ENCODE peak calls at places on chromosomes 12 and 14, in nine cellular contexts. W is HCT116, Y is osteoblast, S is lower leg skin, R is upper lobe of right lung, E is brain microvascular endothelial cell, C is stomach, X is AG09309, Q is prostate gland. P is an unnamed sample.
A peak's percentile ranks its signal among the peaks of the same experiment; 100 is the strongest.

GRCh38 chr12:52870361-52871290 is 21.8 kb upstream of the KRT78 start:
- DNase-seq in W (no peak), Y (peak; percentile 92), S (peak; percentile 95), R (peak; percentile 83), E (peak; percentile 34), C (peak; percentile 81), X (no peak), Q (peak; percentile 46), P (no peak)

GRCh38 chr12:14442221-14442881 is 76.9 kb downstream of the ATF7IP start:
- DNase-seq in W (no peak), Y (no peak), S (no peak), R (no peak), E (no peak), C (no peak), X (no peak), Q (no peak), P (no peak)

GRCh38 chr12:105281694-105282049 is 45.7 kb upstream of the APPL2 start:
- DNase-seq in W (no peak), Y (no peak), S (no peak), R (no peak), E (no peak), C (peak; percentile 36), X (no peak), Q (no peak), P (no peak)

GRCh38 chr12:76037130-76038105 is 5.8 kb upstream of the PHLDA1 start:
- DNase-seq in W (no peak), Y (peak; percentile 81), S (no peak), R (no peak), E (peak; percentile 64), C (no peak), X (no peak), Q (peak; percentile 42), P (peak; percentile 83)

GRCh38 chr14:25048170-25049126 is 1.5 kb downstream of the STXBP6 start:
- DNase-seq in W (no peak), Y (peak; percentile 94), S (peak; percentile 87), R (no peak), E (no peak), C (peak; percentile 34), X (peak; percentile 40), Q (peak; percentile 62), P (peak; percentile 70)

GRCh38 chr14:95431199-95432145 is 85.0 kb downstream of the SYNE3 start:
- DNase-seq in W (no peak), Y (peak; percentile 76), S (no peak), R (no peak), E (peak; percentile 27), C (no peak), X (no peak), Q (peak; percentile 26), P (no peak)

GRCh38 chr12:130144256-130144655 is 18.0 kb upstream of the FZD10 start:
- DNase-seq in W (no peak), Y (no peak), S (no peak), R (no peak), E (no peak), C (no peak), X (no peak), Q (no peak), P (no peak)

GRCh38 chr14:106507354-106507753 is 981.0 kb downstream of the TMEM121 start:
- DNase-seq in W (no peak), Y (no peak), S (no peak), R (no peak), E (no peak), C (no peak), X (no peak), Q (no peak), P (no peak)

GRCh38 chr12:19712041-19712440 is 272.7 kb downstream of the AEBP2 start:
- DNase-seq in W (peak; percentile 33), Y (peak; percentile 87), S (no peak), R (no peak), E (peak; percentile 86), C (no peak), X (peak; percentile 56), Q (no peak), P (peak; percentile 76)

GRCh38 chr12:74415633-74416032 is 122.0 kb upstream of the ATXN7L3B start:
- DNase-seq in W (peak; percentile 49), Y (no peak), S (no peak), R (no peak), E (peak; percentile 28), C (no peak), X (no peak), Q (no peak), P (no peak)

DNA sequence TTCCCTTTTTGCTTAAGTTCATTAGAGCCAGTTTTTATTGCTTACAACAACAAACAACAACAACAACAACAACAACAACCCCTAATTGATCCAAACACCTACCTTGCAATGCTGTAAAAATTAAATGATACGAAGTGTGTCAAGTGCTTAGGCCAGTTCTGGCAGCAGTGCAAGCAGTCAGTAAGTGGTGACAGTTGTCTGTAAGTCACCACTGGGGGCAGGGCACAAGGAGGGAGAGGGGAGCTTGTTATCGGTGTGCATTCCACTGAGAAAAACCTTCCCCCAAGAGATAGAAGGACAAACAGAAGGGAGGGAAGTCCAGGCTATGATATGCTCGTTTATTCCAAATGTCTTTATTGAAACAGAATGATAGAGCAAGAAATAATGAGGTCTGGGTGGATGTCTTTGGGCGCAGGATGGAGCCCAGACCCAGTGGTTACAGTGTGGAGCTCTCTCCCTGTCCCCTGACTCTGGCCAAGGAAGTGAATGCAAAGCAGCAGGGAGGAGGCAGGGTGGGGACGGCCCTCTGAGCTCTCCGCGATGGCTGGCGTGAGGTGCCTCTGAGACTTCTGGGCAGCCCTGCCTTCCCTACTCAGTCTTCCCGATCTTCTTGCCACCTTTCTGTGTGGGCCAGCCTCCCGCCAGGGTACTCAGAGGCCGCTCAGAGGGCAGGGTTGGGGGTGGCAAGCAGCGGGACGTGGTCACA is 6.5 kb downstream of the SLC22A17 start:
- DNase-seq in W (no peak), Y (peak; percentile 30), S (no peak), R (no peak), E (no peak), C (no peak), X (no peak), Q (no peak), P (no peak)
- TF ChIP-seq CTCF in W (no peak), Y (no peak), S (no peak), R (no peak), E (no peak), C (no peak), X (no peak), Q (no peak), P (peak; percentile 10)

DNA sequence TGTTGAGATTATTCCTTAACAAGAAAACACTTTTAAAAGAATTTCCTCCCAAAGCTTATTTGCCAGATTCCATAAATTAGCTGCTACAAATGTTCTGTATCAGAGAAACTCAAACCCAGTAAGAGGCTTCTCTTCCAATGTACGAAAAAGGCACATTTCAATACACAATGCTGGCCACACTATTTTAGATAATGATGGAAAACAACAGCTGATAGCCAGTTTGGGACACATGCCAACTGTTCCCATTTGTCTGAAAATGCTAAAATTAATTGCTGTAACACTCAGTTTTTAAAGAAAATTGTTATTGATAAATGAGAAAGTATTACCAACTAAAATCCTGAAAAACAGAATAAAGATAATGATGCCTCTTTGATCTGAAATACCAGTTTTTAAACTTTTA is 4.4 kb downstream of the CFL2 start:
- DNase-seq in W (no peak), Y (no peak), S (no peak), R (no peak), E (no peak), C (no peak), X (no peak), Q (no peak), P (no peak)
- H3K4me3 ChIP-seq in W (no peak overlapping the region), Y (no peak overlapping the region), S (no peak overlapping the region), R (no peak overlapping the region), E (no peak overlapping the region), C (no peak overlapping the region), X (no peak overlapping the region), Q (no peak overlapping the region), P (no peak overlapping the region)

GRCh38 chr12:41512531-41512930 is 324.4 kb downstream of the PDZRN4 start:
- DNase-seq in W (no peak), Y (no peak), S (no peak), R (no peak), E (no peak), C (no peak), X (no peak), Q (no peak), P (no peak)

GRCh38 chr12:41514050-41514449 is 325.9 kb downstream of the PDZRN4 start:
- DNase-seq in W (no peak), Y (no peak), S (no peak), R (no peak), E (no peak), C (no peak), X (no peak), Q (no peak), P (no peak)

GRCh38 chr12:41511247-41511646 is 323.1 kb downstream of the PDZRN4 start:
- DNase-seq in W (no peak), Y (no peak), S (no peak), R (no peak), E (no peak), C (no peak), X (no peak), Q (no peak), P (no peak)

GRCh38 chr12:41515953-41516352 is 327.8 kb downstream of the PDZRN4 start:
- DNase-seq in W (no peak), Y (no peak), S (no peak), R (no peak), E (no peak), C (no peak), X (no peak), Q (no peak), P (no peak)

GRCh38 chr12:41514907-41515306 is 326.8 kb downstream of the PDZRN4 start:
- DNase-seq in W (peak; percentile 2), Y (no peak), S (no peak), R (no peak), E (no peak), C (no peak), X (no peak), Q (no peak), P (no peak)
- TF ChIP-seq CTCF in W (peak; percentile 55), Y (peak; percentile 24), S (no peak), R (no peak), E (peak; percentile 61), C (no peak), X (no peak), Q (no peak), P (peak; percentile 27)

GRCh38 chr14:63045612-63046320 is 508 bp upstream of the KCNH5 start:
- DNase-seq in W (no peak), Y (peak; percentile 85), S (no peak), R (peak; percentile 65), E (peak; percentile 1), C (no peak), X (no peak), Q (no peak), P (peak; percentile 9)
- H3K4me3 ChIP-seq in W (no peak overlapping the region), Y (no peak overlapping the region), S (no peak overlapping the region), R (peak overlapping the region; percentile 11), E (peak overlapping the region; percentile 41), C (peak overlapping the region; percentile 28), X (no peak overlapping the region), Q (peak overlapping the region; percentile 19), P (peak overlapping the region; percentile 43)

GRCh38 chr14:74244115-74244514 is 4.9 kb downstream of the VSX2 start:
- DNase-seq in W (no peak), Y (peak; percentile 62), S (no peak), R (no peak), E (no peak), C (no peak), X (no peak), Q (no peak), P (no peak)
- TF ChIP-seq CTCF in W (peak; percentile 43), Y (no peak), S (no peak), R (no peak), E (peak; percentile 21), C (no peak), X (no peak), Q (no peak), P (no peak)